ENCODE peak calls at places on chromosome 15, in five cellular contexts. E, O, J, S and Z are unnamed samples.

GRCh38 chr15:85044251-85044853 is 62.7 kb downstream of the PDE8A start:
- DNase-seq in E (peak; percentile 61), S (peak; percentile 60), J (peak; percentile 47), O (peak; percentile 63), Z (peak; percentile 70)

GRCh38 chr15:34719883-34720148 is 35.0 kb downstream of the GJD2 start:
- DNase-seq in O (no peak), S (no peak), J (no peak), E (no peak), Z (no peak)

GRCh38 chr15:57607570-57608000 is 15.9 kb downstream of the MYZAP start:
- DNase-seq in O (peak; percentile 23), E (peak; percentile 73), J (peak; percentile 93), S (no peak), Z (peak; percentile 85)

GRCh38 chr15:34616613-34617012 is 33.2 kb upstream of the GOLGA8B start:
- DNase-seq in E (no peak), O (peak; percentile 9), S (no peak), J (no peak), Z (no peak)

GRCh38 chr15:66291816-66292215 is 1.6 kb upstream of the DIS3L start:
- DNase-seq in O (no peak), J (no peak), S (no peak), E (no peak), Z (no peak)

GRCh38 chr15:32855942-32856341 is 138.1 kb downstream of the GREM1 start:
- DNase-seq in E (no peak), O (peak; percentile 81), S (no peak), J (no peak), Z (no peak)

GRCh38 chr15:33115191-33115861 is 79.2 kb downstream of the FMN1 start:
- DNase-seq in J (no peak), S (no peak), E (no peak), O (no peak), Z (no peak)

GRCh38 chr15:65077981-65078352 is 1.4 kb downstream of the KBTBD13 start:
- DNase-seq in S (peak; percentile 78), E (peak; percentile 79), J (peak; percentile 74), O (no peak), Z (peak; percentile 89)

GRCh38 chr15:96351801-96352593 is 21.5 kb downstream of the NR2F2 start:
- DNase-seq in O (no peak), J (no peak), E (peak; percentile 87), S (peak; percentile 77), Z (no peak)

GRCh38 chr15:85141601-85142185 is 160.0 kb downstream of the PDE8A start:
- DNase-seq in E (no peak), J (no peak), S (no peak), O (no peak), Z (no peak)

GRCh38 chr15:78098131-78098755 is 5.9 kb downstream of the SH2D7 start:
- DNase-seq in E (no peak), S (no peak), J (peak; percentile 16), O (no peak), Z (peak; percentile 5)

GRCh38 chr15:51083641-51084040 is 11.1 kb downstream of the TNFAIP8L3 start:
- DNase-seq in O (no peak), J (no peak), E (no peak), S (no peak), Z (no peak)

GRCh38 chr15:58056015-58056414 is 9.5 kb downstream of the ALDH1A2 start:
- DNase-seq in J (no peak), E (no peak), S (no peak), O (no peak), Z (no peak)

GRCh38 chr15:80587816-80588456 is 107.2 kb upstream of the ABHD17C start:
- DNase-seq in J (no peak), O (no peak), E (no peak), S (no peak), Z (no peak)

GRCh38 chr15:65583701-65584100 is 27.2 kb downstream of the INTS14 start:
- DNase-seq in S (no peak), J (no peak), O (peak; percentile 37), E (no peak), Z (peak; percentile 13)

GRCh38 chr15:65355173-65355982 is 22.4 kb downstream of the IGDCC3 start:
- DNase-seq in E (no peak), S (no peak), J (no peak), O (peak; percentile 29), Z (no peak)

GRCh38 chr15:61195116-61196002 is 33.7 kb downstream of the RORA start:
- DNase-seq in O (peak; percentile 23), J (no peak), E (no peak), S (no peak), Z (no peak)

GRCh38 chr15:38624248-38625214 is 59.9 kb upstream of the RASGRP1 start:
- DNase-seq in S (no peak), O (no peak), J (peak; percentile 28), E (no peak), Z (no peak)

GRCh38 chr15:77144028-77144427 is 73.1 kb upstream of the TSPAN3 start:
- DNase-seq in O (no peak), S (no peak), J (no peak), E (no peak), Z (no peak)

GRCh38 chr15:101046826-101047225 is 127.7 kb downstream of the LRRK1 start:
- DNase-seq in S (no peak), O (no peak), E (no peak), J (no peak), Z (peak; percentile 2)

GRCh38 chr15:90342655-90343054 is 9.4 kb upstream of the ZNF774 start:
- DNase-seq in S (no peak), J (no peak), O (no peak), E (no peak), Z (no peak)

GRCh38 chr15:82124331-82125263 is 78.8 kb upstream of the MEX3B start:
- DNase-seq in O (no peak), J (no peak), S (no peak), E (no peak), Z (no peak)

GRCh38 chr15:101480613-101481380 is 8.7 kb downstream of the PCSK6 start:
- DNase-seq in O (no peak), E (no peak), S (peak; percentile 11), J (no peak), Z (no peak)

GRCh38 chr15:73972984-73973682 is 19.0 kb downstream of the STOML1 start:
- DNase-seq in E (peak; percentile 89), J (peak; percentile 85), S (peak; percentile 85), O (peak; percentile 79), Z (peak; percentile 90)

GRCh38 chr15:85499498-85499897 is 119.1 kb downstream of the AKAP13 start:
- DNase-seq in E (no peak), O (no peak), S (no peak), J (no peak), Z (no peak)

GRCh38 chr15:57591822-57592367 is at the start of gene MYZAP:
- DNase-seq in J (peak; percentile 67), O (no peak), S (peak; percentile 39), E (peak; percentile 83), Z (peak; percentile 82)

GRCh38 chr15:54803987-54804386 is 392.8 kb downstream of the RSL24D1 start:
- DNase-seq in S (no peak), E (no peak), J (no peak), O (no peak), Z (no peak)

GRCh38 chr15:66253643-66254363 is at the start of gene MEGF11:
- DNase-seq in J (no peak), E (no peak), O (no peak), S (peak; percentile 38), Z (peak; percentile 13)

DNA sequence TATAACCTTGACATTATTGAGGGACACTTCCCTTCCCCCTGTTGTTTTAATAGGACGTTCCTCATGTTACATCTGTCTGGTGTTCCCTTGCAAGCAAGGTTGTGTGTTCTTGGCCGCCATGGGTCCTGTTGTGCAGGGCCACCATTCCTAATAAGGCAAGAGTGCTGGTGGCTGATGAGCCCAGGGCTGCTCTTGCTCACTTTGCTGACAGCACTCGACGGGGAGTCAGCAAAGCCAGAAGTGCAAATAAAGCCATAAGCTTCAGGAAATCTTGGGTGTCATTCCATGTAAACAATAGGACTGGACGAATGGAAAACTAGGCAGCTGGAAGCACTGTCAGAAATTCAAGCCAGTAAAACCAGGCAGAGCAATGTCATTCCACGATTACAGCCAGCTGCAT is 75.8 kb downstream of the SQOR start:
- DNase-seq in J (no peak), E (no peak), O (no peak), S (no peak), Z (peak; percentile 22)
- TF ChIP-seq EP300 in J (no peak), E (no peak), O (no peak), S (no peak), Z (peak; percentile 63)

GRCh38 chr15:91891101-91891500 is 37.6 kb downstream of the SLCO3A1 start:
- DNase-seq in S (no peak), O (no peak), E (no peak), J (no peak), Z (no peak)

GRCh38 chr15:91887321-91887720 is 33.8 kb downstream of the SLCO3A1 start:
- DNase-seq in J (no peak), O (no peak), S (no peak), E (no peak), Z (no peak)

GRCh38 chr15:91890614-91891013 is 37.1 kb downstream of the SLCO3A1 start:
- DNase-seq in S (no peak), E (no peak), J (no peak), O (no peak), Z (no peak)

GRCh38 chr15:91887921-91888373 is 34.4 kb downstream of the SLCO3A1 start:
- DNase-seq in E (no peak), J (no peak), S (no peak), O (no peak), Z (no peak)

DNA sequence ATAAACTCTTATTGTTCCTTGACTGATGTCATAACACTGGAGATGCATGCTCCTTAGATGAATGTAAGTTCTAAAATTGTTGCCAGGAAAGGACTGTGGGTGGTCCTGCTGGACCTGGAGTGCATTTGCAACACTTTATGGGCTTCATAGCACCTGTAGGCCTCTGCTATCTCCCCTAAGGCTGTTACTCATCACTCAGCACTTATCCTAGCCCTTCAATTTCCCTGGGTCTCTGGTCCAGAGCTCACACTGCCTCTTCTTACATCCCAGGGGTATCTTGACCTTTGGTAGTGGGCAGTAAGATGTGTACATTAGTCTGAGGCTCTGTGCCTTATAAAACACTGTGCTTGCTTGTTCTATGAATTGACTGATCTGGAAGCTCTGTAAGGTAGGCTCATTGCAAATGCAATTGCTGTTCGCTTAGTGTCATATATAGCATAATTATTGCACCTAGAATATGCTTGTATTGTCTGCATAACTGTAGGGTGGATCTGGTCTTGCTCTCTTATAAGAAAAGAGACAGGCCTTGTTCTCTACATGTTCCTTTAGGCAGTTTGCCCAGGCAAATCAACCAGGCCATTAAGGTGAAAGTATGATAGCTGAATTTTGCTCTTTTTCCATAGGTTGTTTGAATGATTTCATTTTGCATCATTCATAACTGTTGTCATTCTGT is 35.8 kb downstream of the SLCO3A1 start:
- DNase-seq in O (no peak), E (no peak), S (no peak), J (no peak), Z (no peak)
- H3K36me3 ChIP-seq in O (no peaks in the 10 kb centered on the region), E (no peaks in the 10 kb centered on the region), S (no peaks in the 10 kb centered on the region), J (no peaks in the 10 kb centered on the region), Z (no peaks in the 10 kb centered on the region)

GRCh38 chr15:40340038-40340739 is 550 bp downstream of the CCDC9B start:
- DNase-seq in J (peak; percentile 65), O (no peak), E (peak; percentile 70), S (peak; percentile 91), Z (peak; percentile 76)
- TF ChIP-seq EP300 in J (no peak), O (no peak), E (no peak), S (no peak), Z (peak; percentile 54)

GRCh38 chr15:72562878-72563277 is 88.7 kb downstream of the ARIH1 start:
- DNase-seq in O (no peak), J (no peak), S (no peak), E (no peak), Z (no peak)

DNA sequence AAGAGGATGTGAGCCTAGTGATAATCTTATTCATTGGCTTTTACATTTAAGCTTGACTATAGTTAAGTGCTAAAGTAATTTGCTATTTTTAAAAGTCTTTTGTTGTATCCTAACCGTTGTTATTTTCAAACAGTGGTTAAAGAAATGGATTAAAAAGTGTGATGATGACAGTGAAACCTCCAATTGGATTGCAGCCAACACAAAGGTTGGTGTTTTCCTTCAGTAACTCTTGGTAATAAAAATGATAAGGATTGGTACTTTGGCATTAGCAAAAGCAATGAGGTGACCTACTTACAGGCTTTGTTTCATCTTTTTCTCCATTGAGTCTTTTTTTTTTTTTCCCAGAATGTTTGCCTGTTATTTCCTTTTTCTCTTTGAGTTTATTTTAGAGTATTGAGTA is 87.5 kb upstream of the GOLGA6B start:
- DNase-seq in S (no peak), J (no peak), E (no peak), O (no peak), Z (no peak)
- H3K36me3 ChIP-seq in S (no peaks in the 10 kb centered on the region), J (peaks cover 6% of the 10 kb centered on the region), E (peaks cover 26% of the 10 kb centered on the region), O (peaks cover 67% of the 10 kb centered on the region), Z (peaks cover 17% of the 10 kb centered on the region)